ENCODE peak calls at places on chromosomes 3 and 15, in six cellular contexts. E, S, V, R, K and U are unnamed samples.

GRCh38 chr3:11014752-11015151 is 22.2 kb downstream of the SLC6A1 start:
- DNase-seq in E (no peak), K (no peak), R (no peak), V (no peak), S (no peak), U (no peak)

GRCh38 chr3:164498917-164499316 is 579.4 kb downstream of the SI start:
- DNase-seq in E (no peak), R (no peak), K (no peak), V (no peak), S (no peak), U (no peak)

GRCh38 chr3:159734681-159735080 is 254.0 kb upstream of the IL12A start:
- DNase-seq in K (no peak), V (no peak), E (no peak), R (no peak), S (no peak), U (no peak)

GRCh38 chr3:127325630-127325961 is 37.8 kb upstream of the PRR20G start:
- DNase-seq in E (no peak), V (no peak), K (no peak), S (no peak), R (no peak), U (no peak)

GRCh38 chr15:91864669-91865068 is 11.2 kb downstream of the SLCO3A1 start:
- DNase-seq in S (no peak), V (no peak), K (no peak), R (no peak), E (no peak), U (no peak)

GRCh38 chr3:23743141-23743784 is 62.5 kb upstream of the UBE2E1 start:
- DNase-seq in R (peak), E (peak), K (no peak), V (no peak), S (peak), U (no peak)

GRCh38 chr3:170785454-170785853 is 84.5 kb downstream of the RPL22L1 start:
- DNase-seq in S (no peak), R (no peak), E (no peak), V (no peak), K (no peak), U (no peak)

GRCh38 chr3:195240939-195241338 is 30.0 kb downstream of the XXYLT1 start:
- DNase-seq in R (no peak), V (no peak), S (no peak), K (no peak), E (no peak), U (no peak)

GRCh38 chr3:66000506-66000905 is 38.2 kb downstream of the MAGI1 start:
- DNase-seq in K (no peak), R (no peak), E (no peak), S (no peak), V (no peak), U (no peak)

GRCh38 chr15:40999190-40999589 is 45.9 kb downstream of the CHAC1 start:
- DNase-seq in R (no peak), K (peak), S (no peak), E (no peak), V (peak), U (no peak)

GRCh38 chr3:188712257-188712924 is 459.4 kb upstream of the TPRG1 start:
- DNase-seq in K (peak), V (peak), S (no peak), E (no peak), R (no peak), U (no peak)

GRCh38 chr15:37813306-37813705 is 121.1 kb upstream of the TMCO5A start:
- DNase-seq in K (no peak), V (no peak), S (no peak), E (no peak), R (no peak), U (no peak)

GRCh38 chr3:4981688-4982494 is 2.7 kb downstream of the BHLHE40 start:
- DNase-seq in V (peak), E (peak), K (peak), R (no peak), S (peak), U (no peak)

GRCh38 chr3:23113455-23114171 is 89.5 kb upstream of the UBE2E2 start:
- DNase-seq in E (no peak), K (peak), R (no peak), V (peak), S (peak), U (no peak)

GRCh38 chr3:152960684-152961083 is 125.8 kb downstream of the P2RY1 start:
- DNase-seq in R (no peak), K (no peak), E (no peak), V (no peak), S (no peak), U (no peak)

GRCh38 chr3:188057124-188057523 is 96.8 kb upstream of the LPP start:
- DNase-seq in S (no peak), K (no peak), V (no peak), E (no peak), R (no peak), U (no peak)

GRCh38 chr3:161759444-161759843 is 262.8 kb downstream of the OTOL1 start:
- DNase-seq in E (no peak), V (no peak), K (no peak), S (no peak), R (no peak), U (no peak)

GRCh38 chr3:66038726-66039589 is at the start of gene MAGI1:
- DNase-seq in V (peak), E (peak), S (peak), K (peak), R (peak), U (peak)

GRCh38 chr3:165854696-165855095 is 17.5 kb upstream of the BCHE start:
- DNase-seq in E (peak), V (no peak), R (no peak), S (no peak), K (peak), U (no peak)

GRCh38 chr3:150495563-150496168 is 50.6 kb downstream of the SERP1 start:
- DNase-seq in S (no peak), E (peak), R (no peak), V (peak), K (peak), U (peak)

DNA sequence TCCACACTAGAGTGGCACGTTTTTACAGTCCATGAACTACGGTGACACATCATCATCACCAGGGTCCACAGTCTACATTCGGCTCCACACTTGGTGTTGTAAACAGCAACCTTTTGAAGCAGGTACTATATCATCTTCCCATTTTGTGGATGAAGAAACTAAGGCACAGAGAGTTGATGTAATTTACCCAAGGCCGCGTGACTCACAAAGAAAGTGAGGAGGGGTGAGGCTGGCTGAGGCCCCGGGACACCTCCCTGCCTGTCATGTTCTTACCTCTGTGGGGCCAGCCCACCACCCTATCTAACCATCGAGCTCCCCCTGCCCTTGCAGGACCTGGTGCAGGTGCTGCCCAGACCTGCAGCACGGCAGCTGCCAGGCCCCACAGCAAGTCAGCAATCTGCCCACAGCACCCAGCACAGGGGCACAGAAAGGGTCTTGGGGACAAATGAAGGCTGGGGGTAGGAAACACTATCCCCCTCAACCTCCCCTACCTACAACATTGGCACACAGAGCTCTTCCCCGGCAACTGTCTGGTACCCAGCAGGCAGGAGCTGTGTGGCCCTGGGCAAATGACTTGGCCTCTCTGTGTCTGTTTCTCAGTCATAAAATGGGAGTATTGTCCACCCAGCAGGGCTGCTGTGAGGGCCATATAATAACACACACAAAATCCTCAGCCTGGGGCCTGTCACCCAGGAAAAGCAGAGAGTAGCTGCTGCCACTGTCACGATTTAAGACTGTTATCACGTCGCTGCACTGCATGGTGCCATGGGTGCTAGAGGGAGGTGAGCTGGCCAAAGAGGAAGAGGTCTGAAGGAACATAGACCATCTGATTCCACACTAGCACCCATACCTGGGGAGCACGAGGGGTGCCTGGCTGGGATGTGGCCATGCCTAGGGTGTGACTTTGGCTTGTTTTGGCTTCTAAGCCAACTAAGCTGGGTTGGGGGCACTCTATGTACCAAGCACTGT is 115.1 kb downstream of the IQSEC1 start:
- DNase-seq in R (no peak), S (no peak), E (no peak), K (no peak), V (no peak), U (no peak)
- H3K23ac ChIP-seq in R (no peak), S (no peak), E (no peak), K (no peak), V (no peak), U (peak)

GRCh38 chr3:13682331-13683013 is 133.5 kb downstream of the FBLN2 start:
- DNase-seq in V (no peak), R (no peak), K (no peak), S (no peak), E (no peak), U (no peak)
- H3K23ac ChIP-seq in V (no peak), R (no peak), K (no peak), S (no peak), E (no peak), U (peak)

GRCh38 chr3:124333931-124334640 is 342.2 kb upstream of the ROPN1 start:
- DNase-seq in E (peak), V (no peak), S (no peak), R (no peak), K (no peak), U (no peak)

GRCh38 chr3:124325248-124325647 is 333.3 kb upstream of the ROPN1 start:
- DNase-seq in V (no peak), K (no peak), E (no peak), S (no peak), R (no peak), U (no peak)

DNA sequence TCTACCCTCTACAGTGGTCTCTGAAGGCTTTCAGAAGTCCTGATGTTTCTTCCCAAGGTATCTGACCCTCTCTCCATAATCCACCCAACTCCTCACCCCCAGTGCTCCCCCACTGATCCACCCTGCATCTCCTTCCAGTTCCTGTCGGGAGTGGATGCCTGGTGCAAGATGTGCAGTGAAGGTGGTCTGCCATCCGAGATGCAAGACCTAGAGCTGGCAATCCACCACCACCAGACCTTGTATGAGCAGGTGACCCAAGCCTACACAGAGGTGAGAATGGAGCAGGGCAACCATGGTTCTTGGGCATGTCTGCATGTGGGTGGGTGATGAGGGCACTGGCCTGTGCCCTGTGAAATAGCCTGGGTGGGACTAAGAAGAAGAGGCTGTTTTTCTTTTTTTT is 337.8 kb upstream of the ROPN1 start:
- DNase-seq in R (no peak), K (no peak), V (no peak), S (no peak), E (no peak), U (no peak)
- H3K23ac ChIP-seq in R (no peak), K (no peak), V (no peak), S (no peak), E (no peak), U (peak)

GRCh38 chr15:66224946-66225345 is 28.6 kb downstream of the MEGF11 start:
- DNase-seq in K (no peak), R (no peak), S (no peak), E (no peak), V (no peak), U (no peak)
- H3K23ac ChIP-seq in K (no peak), R (no peak), S (no peak), E (no peak), V (no peak), U (no peak)

DNA sequence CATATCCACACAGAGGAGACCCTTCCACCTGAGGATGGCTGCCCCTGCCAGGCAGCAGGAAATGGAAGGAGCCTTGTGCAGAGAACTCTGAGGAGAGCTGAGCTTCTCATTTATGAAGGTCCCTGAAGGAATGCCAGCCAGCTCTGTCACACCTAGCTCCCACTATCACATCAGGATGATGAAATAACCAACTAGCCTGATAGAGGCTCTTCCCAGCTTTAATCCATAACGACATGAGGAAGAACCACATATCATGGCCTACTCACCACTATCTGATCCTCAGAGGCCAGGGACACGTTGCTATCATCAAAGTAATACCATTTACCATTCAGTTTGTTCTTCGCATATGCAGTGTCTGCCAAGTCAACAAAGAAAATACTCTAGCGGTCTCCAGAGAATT is 1.5 kb upstream of the C3orf62 start:
- DNase-seq in K (no peak), R (no peak), E (peak), S (no peak), V (no peak), U (no peak)
- H3K23ac ChIP-seq in K (no peak), R (no peak), E (no peak), S (no peak), V (no peak), U (no peak)

GRCh38 chr15:73049564-73050215 is 2.6 kb upstream of the NEO1 start:
- DNase-seq in E (no peak), K (peak), V (no peak), S (no peak), R (no peak), U (no peak)

GRCh38 chr15:73051811-73052678 is at the start of gene NEO1:
- DNase-seq in S (peak), V (peak), R (peak), K (peak), E (peak), U (peak)

GRCh38 chr15:73052679-73053397 is 575 bp downstream of the NEO1 start:
- DNase-seq in E (peak), V (peak), K (peak), S (no peak), R (peak), U (peak)

GRCh38 chr15:73050561-73051297 is 1.5 kb upstream of the NEO1 start:
- DNase-seq in R (no peak), K (no peak), V (no peak), S (no peak), E (no peak), U (no peak)

DNA sequence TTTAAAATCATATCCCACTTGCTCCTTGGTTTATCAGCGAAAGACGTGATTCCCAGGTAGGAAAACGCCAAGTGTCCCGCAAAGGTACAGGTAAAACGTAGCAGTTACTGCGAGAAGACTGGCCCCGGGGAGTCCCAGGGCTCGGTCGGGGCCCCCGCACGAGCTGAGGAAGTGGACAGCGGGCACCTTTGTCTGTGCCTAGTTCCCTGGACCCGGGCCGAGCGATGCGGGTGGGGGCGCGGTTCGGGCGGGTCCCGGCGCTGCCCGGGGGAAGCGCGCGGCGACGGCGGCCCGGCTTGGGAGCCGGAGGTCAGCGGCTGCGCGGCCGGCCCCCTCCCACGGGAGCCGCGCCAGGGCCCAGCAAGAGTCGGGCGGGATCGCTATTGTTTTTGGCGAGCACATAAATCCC is 857 bp upstream of the NEO1 start:
- DNase-seq in V (no peak), K (no peak), R (no peak), S (peak), E (no peak), U (peak)
- H3K23ac ChIP-seq in V (peak), K (no peak), R (no peak), S (no peak), E (no peak), U (peak)

GRCh38 chr3:129371041-129371826 is 57.2 kb downstream of the EFCAB12 start:
- DNase-seq in R (peak), K (no peak), V (no peak), S (no peak), E (no peak), U (no peak)

GRCh38 chr3:129365779-129366178 is 62.7 kb downstream of the EFCAB12 start:
- DNase-seq in K (no peak), R (no peak), S (no peak), E (no peak), V (no peak), U (no peak)

GRCh38 chr3:129366312-129366831 is 62.1 kb downstream of the EFCAB12 start:
- DNase-seq in V (no peak), K (no peak), E (no peak), S (peak), R (no peak), U (no peak)

GRCh38 chr3:129369711-129370110 is 58.7 kb downstream of the EFCAB12 start:
- DNase-seq in E (no peak), K (no peak), V (no peak), S (no peak), R (no peak), U (no peak)

GRCh38 chr3:129370248-129370964 is 58.0 kb downstream of the EFCAB12 start:
- DNase-seq in R (no peak), S (no peak), E (no peak), K (no peak), V (no peak), U (no peak)
- H3K23ac ChIP-seq in R (no peak), S (peak), E (no peak), K (no peak), V (no peak), U (peak)

DNA sequence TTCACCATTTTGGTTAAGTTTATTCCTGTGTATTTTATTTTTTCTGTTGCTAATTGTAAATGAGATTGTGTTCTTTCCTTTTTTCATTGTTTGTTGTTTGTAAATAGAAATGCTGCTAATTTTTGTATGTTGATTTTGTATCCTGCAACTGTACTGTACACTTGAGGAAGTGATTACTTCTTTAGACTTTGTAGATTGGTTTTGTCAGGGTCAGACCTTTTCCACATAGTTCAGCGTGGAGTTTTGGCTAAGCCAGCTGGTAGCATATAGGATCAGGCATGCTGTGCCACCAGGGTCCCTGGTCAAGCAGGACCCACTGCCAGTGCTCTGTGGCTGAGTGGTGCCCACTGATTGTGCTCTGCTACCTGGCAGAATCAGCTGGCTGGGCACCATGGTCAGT is 80.1 kb downstream of the CD200 start:
- DNase-seq in K (no peak), E (no peak), S (no peak), V (no peak), R (no peak), U (no peak)
- H3K23ac ChIP-seq in K (no peak), E (no peak), S (no peak), V (no peak), R (no peak), U (no peak)

DNA sequence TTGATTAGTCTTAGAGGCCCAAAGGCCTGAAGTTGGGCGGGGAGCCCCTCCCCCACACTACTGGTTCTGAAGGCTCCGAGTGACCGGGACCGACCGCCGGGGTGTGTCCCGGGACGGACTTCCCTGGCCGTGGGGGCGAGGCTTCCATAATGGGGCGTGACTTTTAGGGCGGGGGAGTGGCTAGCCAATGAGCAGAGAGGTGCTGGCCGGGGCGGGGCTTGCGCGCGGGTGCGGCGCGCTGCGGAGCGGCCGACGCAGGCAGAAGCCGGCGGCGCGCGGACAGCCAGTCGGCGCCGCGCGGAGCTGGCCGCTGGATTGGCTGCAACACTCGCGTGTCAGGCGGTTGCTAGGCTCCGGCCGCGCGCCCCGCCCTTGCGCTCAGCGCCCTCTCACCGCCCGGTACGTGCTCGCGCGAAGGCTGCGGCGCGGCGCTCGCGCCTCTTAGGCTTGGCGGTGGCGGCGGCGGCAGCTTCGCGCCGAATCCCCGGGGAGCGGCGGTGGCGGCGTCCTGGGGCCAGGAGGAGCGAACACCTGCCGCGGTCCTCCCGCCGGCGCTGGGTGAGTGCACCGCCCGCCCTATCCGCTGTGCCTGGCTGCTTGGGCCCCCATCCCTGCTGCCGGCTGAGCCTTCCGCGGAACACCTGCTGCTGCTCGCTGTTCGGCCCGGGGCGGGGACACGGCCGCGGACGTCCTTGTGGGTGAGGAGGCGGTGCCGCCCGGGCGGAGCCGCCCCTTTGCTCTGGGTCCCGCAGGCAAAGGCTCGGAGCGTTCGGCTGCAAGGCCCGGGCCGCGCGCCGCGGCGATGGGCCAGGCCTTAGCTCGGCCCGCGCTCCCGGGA is at the start of gene DAG1:
- DNase-seq in V (peak), K (peak), S (peak), R (peak), E (peak), U (peak)
- H3K23ac ChIP-seq in V (peak), K (no peak), S (no peak), R (no peak), E (peak), U (peak)

DNA sequence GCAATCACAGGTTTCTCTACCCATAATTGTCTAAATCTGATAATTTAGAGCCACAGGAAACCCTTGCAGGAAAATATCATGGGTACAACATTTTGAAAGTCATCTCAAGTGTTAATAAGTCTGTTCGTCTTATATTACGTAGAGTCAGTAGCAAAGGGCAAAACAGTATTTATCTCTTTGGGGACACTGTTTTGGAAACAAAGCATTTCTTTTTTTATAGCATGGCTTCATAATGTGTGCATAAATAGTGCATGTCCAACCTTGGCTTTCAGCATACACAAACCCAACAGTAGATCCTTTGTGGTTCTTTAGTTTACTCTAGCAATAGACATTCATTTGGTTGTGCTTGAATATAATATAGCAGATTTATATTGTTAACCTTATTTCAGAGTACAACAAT is 24.0 kb downstream of the ST3GAL6 start:
- DNase-seq in K (no peak), E (no peak), S (no peak), R (no peak), V (no peak), U (no peak)
- H3K23ac ChIP-seq in K (no peak), E (no peak), S (no peak), R (no peak), V (no peak), U (no peak)